ENCODE peak calls at places on chromosomes 2 and 18, in seven cellular contexts. One of them, this sample, is unnamed.

GRCh38 chr18:12659904-12660605 is 2.1 kb upstream of the SPIRE1 start:
- DNase-seq in left lobe of liver: no peak
- DNase-seq in adrenal gland: peak; percentile 47
- DNase-seq in bronchial epithelial cell: peak; percentile 57
- DNase-seq in COR-L47: peak; percentile 42
- DNase-seq in effector memory CD4-positive, alpha-beta T cell: no peak
- DNase-seq in GM06990: peak; percentile 15
- DNase-seq in this sample: peak; percentile 65

GRCh38 chr18:26091047-26091630 is 726 bp upstream of the SS18 start:
- DNase-seq in effector memory CD4-positive, alpha-beta T cell: no peak
- DNase-seq in GM06990: no peak
- DNase-seq in bronchial epithelial cell: no peak
- DNase-seq in left lobe of liver: peak; percentile 90
- DNase-seq in adrenal gland: peak; percentile 79
- DNase-seq in COR-L47: no peak
- DNase-seq in this sample: peak; percentile 89

GRCh38 chr2:31987454-31987853 is 23.4 kb downstream of the MEMO1 start:
- DNase-seq in adrenal gland: peak; percentile 18
- DNase-seq in left lobe of liver: no peak
- DNase-seq in bronchial epithelial cell: peak; percentile 89
- DNase-seq in COR-L47: no peak
- DNase-seq in GM06990: no peak
- DNase-seq in effector memory CD4-positive, alpha-beta T cell: no peak
- DNase-seq in this sample: no peak

GRCh38 chr18:62566199-62566598 is 43.4 kb downstream of the ZCCHC2 start:
- DNase-seq in adrenal gland: peak; percentile 51
- DNase-seq in GM06990: no peak
- DNase-seq in bronchial epithelial cell: no peak
- DNase-seq in COR-L47: peak; percentile 47
- DNase-seq in effector memory CD4-positive, alpha-beta T cell: no peak
- DNase-seq in left lobe of liver: no peak
- DNase-seq in this sample: no peak

GRCh38 chr2:26722911-26723310 is 30.4 kb downstream of the KCNK3 start:
- DNase-seq in effector memory CD4-positive, alpha-beta T cell: no peak
- DNase-seq in adrenal gland: peak; percentile 39
- DNase-seq in left lobe of liver: no peak
- DNase-seq in COR-L47: no peak
- DNase-seq in GM06990: no peak
- DNase-seq in bronchial epithelial cell: no peak
- DNase-seq in this sample: no peak

GRCh38 chr18:8468911-8469310 is 140.3 kb upstream of the RAB12 start:
- DNase-seq in COR-L47: no peak
- DNase-seq in left lobe of liver: no peak
- DNase-seq in adrenal gland: no peak
- DNase-seq in GM06990: no peak
- DNase-seq in bronchial epithelial cell: no peak
- DNase-seq in effector memory CD4-positive, alpha-beta T cell: no peak
- DNase-seq in this sample: no peak

GRCh38 chr2:54709341-54709809 is 14.1 kb upstream of the EML6 start:
- DNase-seq in GM06990: peak; percentile 10
- DNase-seq in COR-L47: no peak
- DNase-seq in adrenal gland: peak; percentile 48
- DNase-seq in left lobe of liver: peak; percentile 78
- DNase-seq in effector memory CD4-positive, alpha-beta T cell: no peak
- DNase-seq in bronchial epithelial cell: peak; percentile 35
- DNase-seq in this sample: peak; percentile 23

GRCh38 chr2:156455366-156455975 is 19.3 kb downstream of the GPD2 start:
- DNase-seq in adrenal gland: no peak
- DNase-seq in bronchial epithelial cell: peak; percentile 91
- DNase-seq in GM06990: no peak
- DNase-seq in effector memory CD4-positive, alpha-beta T cell: no peak
- DNase-seq in left lobe of liver: no peak
- DNase-seq in COR-L47: no peak
- DNase-seq in this sample: no peak

GRCh38 chr2:8886876-8887275 is 49.5 kb upstream of the KIDINS220 start:
- DNase-seq in adrenal gland: no peak
- DNase-seq in GM06990: no peak
- DNase-seq in bronchial epithelial cell: no peak
- DNase-seq in left lobe of liver: no peak
- DNase-seq in COR-L47: no peak
- DNase-seq in effector memory CD4-positive, alpha-beta T cell: no peak
- DNase-seq in this sample: no peak

GRCh38 chr18:61209802-61210201 is 123.4 kb upstream of the CDH20 start:
- DNase-seq in bronchial epithelial cell: no peak
- DNase-seq in effector memory CD4-positive, alpha-beta T cell: no peak
- DNase-seq in adrenal gland: no peak
- DNase-seq in GM06990: no peak
- DNase-seq in COR-L47: no peak
- DNase-seq in left lobe of liver: no peak
- DNase-seq in this sample: no peak

GRCh38 chr2:189379287-189379630 is 62.0 kb upstream of the WDR75 start:
- DNase-seq in GM06990: no peak
- DNase-seq in left lobe of liver: no peak
- DNase-seq in bronchial epithelial cell: peak; percentile 34
- DNase-seq in adrenal gland: no peak
- DNase-seq in effector memory CD4-positive, alpha-beta T cell: no peak
- DNase-seq in COR-L47: no peak
- DNase-seq in this sample: no peak

GRCh38 chr18:54983041-54983686 is 23.9 kb upstream of the CCDC68 start:
- DNase-seq in GM06990: no peak
- DNase-seq in effector memory CD4-positive, alpha-beta T cell: no peak
- DNase-seq in adrenal gland: no peak
- DNase-seq in left lobe of liver: no peak
- DNase-seq in bronchial epithelial cell: peak; percentile 64
- DNase-seq in COR-L47: peak; percentile 59
- DNase-seq in this sample: peak; percentile 43

GRCh38 chr2:160437273-160437672 is 56.3 kb downstream of the RBMS1 start:
- DNase-seq in adrenal gland: no peak
- DNase-seq in bronchial epithelial cell: no peak
- DNase-seq in effector memory CD4-positive, alpha-beta T cell: no peak
- DNase-seq in GM06990: no peak
- DNase-seq in left lobe of liver: no peak
- DNase-seq in COR-L47: no peak
- DNase-seq in this sample: no peak

GRCh38 chr2:219722276-219722883 is 95.0 kb downstream of the SLC4A3 start:
- DNase-seq in COR-L47: no peak
- DNase-seq in adrenal gland: no peak
- DNase-seq in bronchial epithelial cell: peak; percentile 98
- DNase-seq in GM06990: no peak
- DNase-seq in effector memory CD4-positive, alpha-beta T cell: no peak
- DNase-seq in left lobe of liver: no peak
- DNase-seq in this sample: no peak

GRCh38 chr2:23824777-23825212 is 102.1 kb downstream of the ATAD2B start:
- DNase-seq in adrenal gland: no peak
- DNase-seq in GM06990: peak; percentile 45
- DNase-seq in effector memory CD4-positive, alpha-beta T cell: no peak
- DNase-seq in left lobe of liver: no peak
- DNase-seq in COR-L47: peak; percentile 28
- DNase-seq in bronchial epithelial cell: peak; percentile 46
- DNase-seq in this sample: peak; percentile 65

GRCh38 chr2:180367831-180368230 is 360.7 kb upstream of the CWC22 start:
- DNase-seq in bronchial epithelial cell: peak; percentile 41
- DNase-seq in left lobe of liver: no peak
- DNase-seq in GM06990: no peak
- DNase-seq in adrenal gland: no peak
- DNase-seq in effector memory CD4-positive, alpha-beta T cell: no peak
- DNase-seq in COR-L47: peak; percentile 35
- DNase-seq in this sample: no peak